ENCODE peak calls at places on chromosomes 16 and 17, in ten cellular contexts. Q is pancreas, M is astrocyte of the spinal cord, E is cardiac muscle cell, S is left ventricle myocardium inferior, U is A549, F is fibroblast of mammary gland, G is AG04450, D is uterus, Z is choroid plexus epithelial cell. A is an unnamed sample.

GRCh38 chr16:715448-716249 is 731 bp downstream of the METRN start:
- DNase-seq in Q (no peak), M (no peak), E (no peak), S (no peak), U (no peak), F (peak), G (no peak), D (no peak), Z (peak), A (peak)

GRCh38 chr16:85173077-85173980 is 61.1 kb upstream of the CIBAR2 start:
- DNase-seq in Q (no peak), M (peak), E (peak), S (no peak), U (peak), F (peak), G (peak), D (no peak), Z (peak), A (peak)

GRCh38 chr17:57136355-57136754 is 51.3 kb downstream of the AKAP1 start:
- DNase-seq in Q (no peak), M (no peak), E (no peak), S (no peak), U (no peak), F (no peak), G (no peak), D (no peak), Z (no peak), A (no peak)

GRCh38 chr16:68244903-68245853 is at the start of gene PLA2G15:
- DNase-seq in Q (peak), M (peak), E (peak), S (peak), U (peak), F (peak), G (peak), D (peak), Z (peak), A (peak)

GRCh38 chr16:89015271-89015859 is 38.4 kb upstream of the CBFA2T3 start:
- DNase-seq in Q (peak), M (no peak), E (no peak), S (peak), U (no peak), F (no peak), G (no peak), D (no peak), Z (no peak), A (no peak)

GRCh38 chr17:43027091-43028032 is 2.3 kb downstream of the RND2 start:
- DNase-seq in Q (no peak), M (no peak), E (no peak), S (no peak), U (no peak), F (no peak), G (no peak), D (no peak), Z (no peak), A (no peak)

GRCh38 chr17:4980644-4981216 is 6.7 kb downstream of the CAMTA2 start:
- DNase-seq in Q (no peak), M (peak), E (peak), S (no peak), U (peak), F (peak), G (no peak), D (no peak), Z (peak), A (no peak)

GRCh38 chr17:53626286-53626685 is 196.4 kb upstream of the KIF2B start:
- DNase-seq in Q (no peak), M (peak), E (peak), S (no peak), U (no peak), F (peak), G (no peak), D (no peak), Z (peak), A (no peak)

GRCh38 chr17:67488161-67488560 is 111.1 kb downstream of the PITPNC1 start:
- DNase-seq in Q (no peak), M (no peak), E (peak), S (peak), U (no peak), F (peak), G (no peak), D (peak), Z (no peak), A (no peak)

GRCh38 chr16:3087243-3087791 is 11.8 kb downstream of the ZSCAN10 start:
- DNase-seq in Q (no peak), M (no peak), E (peak), S (peak), U (no peak), F (no peak), G (no peak), D (no peak), Z (no peak), A (no peak)

GRCh38 chr17:76791053-76791980 is 53.4 kb downstream of the MFSD11 start:
- DNase-seq in Q (peak), M (peak), E (peak), S (no peak), U (peak), F (peak), G (no peak), D (peak), Z (peak), A (peak)

GRCh38 chr16:58177347-58177710 is 20.6 kb downstream of the CSNK2A2 start:
- DNase-seq in Q (no peak), M (no peak), E (no peak), S (no peak), U (no peak), F (no peak), G (no peak), D (no peak), Z (no peak), A (no peak)

GRCh38 chr17:73625006-73625405 is 19.2 kb downstream of the SDK2 start:
- DNase-seq in Q (no peak), M (no peak), E (no peak), S (no peak), U (no peak), F (no peak), G (no peak), D (no peak), Z (no peak), A (no peak)

GRCh38 chr17:40181205-40181604 is 3.9 kb downstream of the RAPGEFL1 start:
- DNase-seq in Q (no peak), M (no peak), E (no peak), S (no peak), U (no peak), F (no peak), G (no peak), D (no peak), Z (no peak), A (no peak)

GRCh38 chr16:78122774-78123315 is 23.4 kb downstream of the WWOX start:
- DNase-seq in Q (no peak), M (peak), E (peak), S (no peak), U (peak), F (peak), G (peak), D (no peak), Z (peak), A (peak)

GRCh38 chr17:40980594-40980993 is 3.5 kb downstream of the KRT40 start:
- DNase-seq in Q (no peak), M (peak), E (peak), S (no peak), U (no peak), F (peak), G (no peak), D (peak), Z (peak), A (peak)

GRCh38 chr16:27436921-27437650 is 35.1 kb downstream of the IL21R start:
- DNase-seq in Q (no peak), M (no peak), E (no peak), S (no peak), U (no peak), F (no peak), G (no peak), D (peak), Z (no peak), A (no peak)

GRCh38 chr17:6711081-6711674 is 2.0 kb downstream of the SLC13A5 start:
- DNase-seq in Q (no peak), M (no peak), E (no peak), S (no peak), U (no peak), F (no peak), G (no peak), D (no peak), Z (no peak), A (no peak)

GRCh38 chr16:75837264-75837663 is 111.0 kb upstream of the CPHXL start:
- DNase-seq in Q (no peak), M (no peak), E (no peak), S (no peak), U (no peak), F (no peak), G (no peak), D (no peak), Z (no peak), A (no peak)

GRCh38 chr17:4182043-4182442 is 39.0 kb downstream of the CYB5D2 start:
- DNase-seq in Q (no peak), M (no peak), E (no peak), S (no peak), U (no peak), F (no peak), G (no peak), D (no peak), Z (no peak), A (no peak)

GRCh38 chr16:3664187-3664896 is 9.9 kb downstream of the DNASE1 start:
- DNase-seq in Q (peak), M (no peak), E (no peak), S (no peak), U (no peak), F (no peak), G (no peak), D (no peak), Z (no peak), A (no peak)

GRCh38 chr17:50310455-50311111 is 35.3 kb upstream of the XYLT2 start:
- DNase-seq in Q (no peak), M (no peak), E (no peak), S (no peak), U (no peak), F (no peak), G (no peak), D (no peak), Z (no peak), A (no peak)

GRCh38 chr17:35684046-35684802 is 47.2 kb upstream of the RASL10B start:
- DNase-seq in Q (no peak), M (peak), E (peak), S (no peak), U (no peak), F (peak), G (peak), D (no peak), Z (peak), A (peak)

GRCh38 chr16:82157836-82158235 is 12.2 kb downstream of the MPHOSPH6 start:
- DNase-seq in Q (no peak), M (no peak), E (peak), S (no peak), U (no peak), F (no peak), G (no peak), D (no peak), Z (peak), A (peak)

GRCh38 chr17:13545941-13546340 is 55.8 kb downstream of the HS3ST3A1 start:
- DNase-seq in Q (no peak), M (no peak), E (no peak), S (no peak), U (no peak), F (no peak), G (no peak), D (no peak), Z (no peak), A (no peak)

GRCh38 chr17:67478266-67479118 is 101.4 kb downstream of the PITPNC1 start:
- DNase-seq in Q (no peak), M (no peak), E (no peak), S (no peak), U (no peak), F (no peak), G (no peak), D (no peak), Z (no peak), A (no peak)

GRCh38 chr16:53034306-53034705 is 18.4 kb downstream of the CHD9NB start:
- DNase-seq in Q (no peak), M (no peak), E (peak), S (no peak), U (no peak), F (peak), G (no peak), D (no peak), Z (peak), A (no peak)

GRCh38 chr16:73565263-73565662 is 517.3 kb upstream of the ZFHX3 start:
- DNase-seq in Q (no peak), M (no peak), E (no peak), S (no peak), U (no peak), F (no peak), G (no peak), D (no peak), Z (peak), A (no peak)

GRCh38 chr16:84985079-84986065 is 26.0 kb downstream of the ZDHHC7 start:
- DNase-seq in Q (no peak), M (peak), E (peak), S (no peak), U (no peak), F (peak), G (peak), D (no peak), Z (peak), A (peak)

GRCh38 chr17:64471440-64471839 is 22.5 kb downstream of the MILR1 start:
- DNase-seq in Q (no peak), M (no peak), E (no peak), S (no peak), U (no peak), F (no peak), G (no peak), D (no peak), Z (no peak), A (no peak)

GRCh38 chr17:16952401-16952800 is 19.5 kb downstream of the TNFRSF13B start:
- DNase-seq in Q (no peak), M (no peak), E (no peak), S (no peak), U (no peak), F (no peak), G (no peak), D (no peak), Z (no peak), A (no peak)

GRCh38 chr17:74654742-74655141 is 31.2 kb upstream of the CD300E start:
- DNase-seq in Q (no peak), M (no peak), E (no peak), S (no peak), U (no peak), F (no peak), G (no peak), D (no peak), Z (no peak), A (no peak)

GRCh38 chr17:7113273-7114071 is 1.1 kb downstream of the ASGR2 start:
- DNase-seq in Q (no peak), M (no peak), E (no peak), S (no peak), U (no peak), F (no peak), G (no peak), D (no peak), Z (no peak), A (no peak)

GRCh38 chr17:55037828-55038227 is 69.3 kb downstream of the STXBP4 start:
- DNase-seq in Q (no peak), M (no peak), E (no peak), S (no peak), U (no peak), F (no peak), G (no peak), D (no peak), Z (no peak), A (no peak)

GRCh38 chr17:5526821-5527598 is 40.6 kb downstream of the MIS12 start:
- DNase-seq in Q (no peak), M (peak), E (peak), S (peak), U (peak), F (peak), G (peak), D (peak), Z (peak), A (peak)

GRCh38 chr16:30186444-30186781 is 3.0 kb downstream of the CORO1A start:
- DNase-seq in Q (no peak), M (no peak), E (no peak), S (no peak), U (no peak), F (no peak), G (no peak), D (no peak), Z (no peak), A (no peak)
- H3K4me3 ChIP-seq in Q (no peak), M (no peak), E (no peak), S (peak), U (no peak), F (no peak), G (no peak), D (no peak), Z (no peak), A (no peak)

GRCh38 chr17:34579017-34579946 is at the start of gene TMEM132E:
- DNase-seq in Q (peak), M (no peak), E (peak), S (peak), U (no peak), F (no peak), G (no peak), D (peak), Z (peak), A (peak)

GRCh38 chr17:34582185-34582900 is 3.0 kb downstream of the TMEM132E start:
- DNase-seq in Q (no peak), M (no peak), E (no peak), S (no peak), U (no peak), F (no peak), G (no peak), D (no peak), Z (no peak), A (no peak)

GRCh38 chr17:34581446-34582184 is 2.2 kb downstream of the TMEM132E start:
- DNase-seq in Q (no peak), M (no peak), E (no peak), S (no peak), U (no peak), F (no peak), G (no peak), D (no peak), Z (no peak), A (no peak)

GRCh38 chr17:34579979-34580684 is 750 bp downstream of the TMEM132E start:
- DNase-seq in Q (peak), M (no peak), E (peak), S (peak), U (peak), F (peak), G (no peak), D (peak), Z (peak), A (peak)

GRCh38 chr17:34580685-34581445 is 1.5 kb downstream of the TMEM132E start:
- DNase-seq in Q (no peak), M (no peak), E (no peak), S (no peak), U (no peak), F (no peak), G (no peak), D (no peak), Z (no peak), A (peak)
- TF ChIP-seq CTCF in Q (no peak), M (no peak), E (no peak), S (no peak), U (no peak), F (no peak), G (no peak), D (no peak), Z (no peak), A (no peak)

GRCh38 chr17:44362056-44362355 is 1.6 kb downstream of the FAM171A2 start:
- DNase-seq in Q (peak), M (no peak), E (no peak), S (no peak), U (no peak), F (no peak), G (no peak), D (peak), Z (no peak), A (no peak)

GRCh38 chr17:44361292-44362055 is 2.2 kb downstream of the FAM171A2 start:
- DNase-seq in Q (no peak), M (no peak), E (no peak), S (no peak), U (no peak), F (no peak), G (no peak), D (peak), Z (no peak), A (no peak)

GRCh38 chr17:44360144-44360533 is 3.5 kb downstream of the FAM171A2 start:
- DNase-seq in Q (no peak), M (no peak), E (no peak), S (no peak), U (no peak), F (no peak), G (no peak), D (no peak), Z (no peak), A (no peak)

GRCh38 chr17:44359458-44360143 is 4.1 kb downstream of the FAM171A2 start:
- DNase-seq in Q (peak), M (no peak), E (no peak), S (no peak), U (no peak), F (no peak), G (no peak), D (no peak), Z (no peak), A (no peak)

GRCh38 chr17:44360826-44361225 is 2.8 kb downstream of the FAM171A2 start:
- DNase-seq in Q (no peak), M (peak), E (peak), S (no peak), U (no peak), F (peak), G (peak), D (peak), Z (peak), A (peak)
- H3K4me3 ChIP-seq in Q (no peak), M (no peak), E (no peak), S (no peak), U (no peak), F (no peak), G (peak), D (no peak), Z (no peak), A (no peak)

DNA sequence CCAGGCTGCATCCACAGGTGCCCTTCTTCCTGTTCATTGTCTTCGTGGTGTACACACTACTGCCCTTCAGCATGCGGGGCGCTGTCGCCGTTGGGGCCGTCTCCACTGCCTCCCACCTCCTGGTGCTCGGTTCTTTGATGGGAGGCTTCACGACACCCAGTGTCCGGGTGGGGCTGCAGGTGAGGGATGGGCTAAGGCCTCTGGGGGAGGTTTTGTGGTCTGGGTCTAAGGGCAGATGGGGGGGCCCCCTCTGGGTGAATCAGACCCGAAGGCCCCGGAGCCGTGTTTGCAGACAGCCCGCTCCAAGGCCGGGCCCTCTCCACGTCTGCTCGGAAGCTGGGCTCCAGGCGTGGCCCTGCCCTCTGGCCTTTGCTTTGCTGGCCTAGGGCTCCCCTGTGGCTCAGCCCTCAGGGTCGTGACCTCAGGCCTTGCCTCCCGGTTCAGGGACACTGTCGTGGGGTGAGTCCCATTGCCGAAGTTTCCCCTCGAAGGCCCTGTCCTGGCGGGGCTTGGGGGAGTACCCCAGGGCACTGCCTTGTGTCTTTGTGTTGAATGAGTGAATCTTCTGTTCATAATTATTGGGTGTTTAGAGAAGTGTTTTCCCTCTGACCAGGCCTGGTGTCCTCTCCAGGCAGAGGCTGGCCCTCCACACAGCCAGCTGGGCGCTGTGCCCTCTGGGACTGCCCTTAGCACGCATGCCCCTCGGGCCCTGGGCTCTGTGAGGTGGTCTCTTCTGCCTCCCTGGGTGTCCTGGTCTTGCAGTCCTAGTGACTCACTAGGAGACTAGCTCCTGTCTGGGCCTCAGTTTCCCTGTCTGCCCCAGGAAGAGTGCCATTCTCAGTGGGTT is 25.6 kb downstream of the ADCY7 start:
- DNase-seq in Q (no peak), M (no peak), E (no peak), S (no peak), U (no peak), F (no peak), G (no peak), D (no peak), Z (no peak), A (no peak)
- TF ChIP-seq CTCF in Q (no peak), M (no peak), E (no peak), S (no peak), U (no peak), F (no peak), G (no peak), D (no peak), Z (no peak), A (no peak)

DNA sequence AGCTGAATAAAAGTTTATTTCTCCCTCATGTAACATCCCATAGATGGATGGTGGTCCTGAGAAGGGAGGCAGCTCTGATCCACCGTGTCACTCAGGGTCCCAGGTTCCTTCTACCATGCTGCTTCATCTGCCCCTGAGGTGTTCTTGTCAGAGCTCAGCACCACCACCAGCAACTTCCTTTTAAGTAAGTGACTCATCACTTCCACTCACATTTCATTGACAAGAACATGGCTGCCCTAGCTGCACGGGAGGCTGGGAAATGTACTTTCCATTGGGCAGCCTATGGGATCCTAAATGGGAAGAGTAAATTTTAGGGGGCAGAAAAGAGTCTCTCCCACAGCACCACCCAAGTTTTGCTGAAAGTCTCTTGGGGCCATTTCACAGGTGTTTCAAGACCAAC is 134.7 kb downstream of the USP31 start:
- DNase-seq in Q (no peak), M (no peak), E (no peak), S (no peak), U (no peak), F (no peak), G (no peak), D (no peak), Z (no peak), A (no peak)
- H3K4me3 ChIP-seq in Q (no peak), M (no peak), E (no peak), S (no peak), U (no peak), F (no peak), G (no peak), D (no peak), Z (no peak), A (no peak)